ENCODE peak calls at places on chromosomes 12 and 14, in eight cellular contexts. B is naive thymus-derived CD4-positive, alpha-beta T cell; F is right cardiac atrium; U is lower lobe of right lung; J is uterus; K is effector memory CD4-positive, alpha-beta T cell; L is endothelial cell of umbilical vein; Y is IMR-90. Q is an unnamed sample.
A peak's percentile ranks its signal among the peaks of the same experiment; 100 is the strongest.

GRCh38 chr14:29712586-29712985 is 215.1 kb downstream of the PRKD1 start:
- DNase-seq in B (no peak), F (no peak), U (no peak), J (no peak), K (no peak), L (no peak), Y (no peak), Q (no peak)

GRCh38 chr12:66804555-66804954 is 125.7 kb upstream of the GRIP1 start:
- DNase-seq in B (no peak), F (no peak), U (no peak), J (no peak), K (no peak), L (no peak), Y (no peak), Q (no peak)

GRCh38 chr14:31897581-31898186 is 179.4 kb upstream of the ARHGAP5 start:
- DNase-seq in B (no peak), F (no peak), U (no peak), J (no peak), K (no peak), L (no peak), Y (no peak), Q (no peak)

GRCh38 chr14:92584221-92584620 is 70.6 kb downstream of the RIN3 start:
- DNase-seq in B (no peak), F (no peak), U (no peak), J (no peak), K (no peak), L (no peak), Y (no peak), Q (no peak)

GRCh38 chr12:20194171-20194570 is 174.2 kb upstream of the PDE3A start:
- DNase-seq in B (no peak), F (no peak), U (no peak), J (peak; percentile 17), K (no peak), L (peak; percentile 30), Y (peak; percentile 17), Q (no peak)

GRCh38 chr12:34397591-34398365 is 375.5 kb downstream of the ALG10 start:
- DNase-seq in B (no peak), F (peak; percentile 47), U (peak; percentile 23), J (peak; percentile 6), K (no peak), L (no peak), Y (no peak), Q (no peak)

GRCh38 chr14:34710006-34710405 is 4.4 kb downstream of the CFL2 start:
- DNase-seq in B (no peak), F (no peak), U (no peak), J (no peak), K (no peak), L (peak; percentile 59), Y (no peak), Q (no peak)

GRCh38 chr12:121252712-121253345 is 42.9 kb downstream of the P2RX4 start:
- DNase-seq in B (no peak), F (no peak), U (no peak), J (no peak), K (no peak), L (no peak), Y (no peak), Q (no peak)

GRCh38 chr14:70213721-70214282 is 25.1 kb upstream of the SLC8A3 start:
- DNase-seq in B (no peak), F (no peak), U (no peak), J (no peak), K (no peak), L (no peak), Y (no peak), Q (no peak)

GRCh38 chr14:44912041-44912869 is 49.5 kb downstream of the KLHL28 start:
- DNase-seq in B (no peak), F (peak; percentile 73), U (no peak), J (peak; percentile 19), K (no peak), L (no peak), Y (no peak), Q (no peak)

GRCh38 chr14:50797250-50798047 is 33.5 kb downstream of the NIN start:
- DNase-seq in B (no peak), F (no peak), U (no peak), J (no peak), K (no peak), L (no peak), Y (peak; percentile 34), Q (no peak)

GRCh38 chr12:89960011-89960507 is 251.4 kb upstream of the ATP2B1 start:
- DNase-seq in B (no peak), F (no peak), U (no peak), J (no peak), K (peak; percentile 5), L (peak; percentile 8), Y (peak; percentile 74), Q (no peak)

GRCh38 chr12:110073049-110073831 is 24.9 kb upstream of the C12orf76 start:
- DNase-seq in B (peak; percentile 26), F (peak; percentile 72), U (peak; percentile 59), J (no peak), K (no peak), L (peak; percentile 30), Y (no peak), Q (peak; percentile 8)

GRCh38 chr14:65472189-65472588 is 59.7 kb downstream of the FUT8 start:
- DNase-seq in B (no peak), F (no peak), U (no peak), J (no peak), K (no peak), L (no peak), Y (no peak), Q (no peak)

GRCh38 chr14:93857081-93857480 is 68.8 kb upstream of the PRIMA1 start:
- DNase-seq in B (no peak), F (no peak), U (no peak), J (no peak), K (no peak), L (no peak), Y (no peak), Q (no peak)

GRCh38 chr12:103571286-103571685 is 15.8 kb upstream of the STAB2 start:
- DNase-seq in B (no peak), F (peak; percentile 53), U (peak; percentile 45), J (no peak), K (no peak), L (peak; percentile 13), Y (no peak), Q (no peak)

GRCh38 chr12:68224613-68225285 is 861 bp downstream of the IL26 start:
- DNase-seq in B (no peak), F (no peak), U (no peak), J (no peak), K (no peak), L (peak; percentile 33), Y (peak; percentile 75), Q (no peak)

GRCh38 chr14:103312006-103312635 is 21.9 kb upstream of the EIF5 start:
- DNase-seq in B (no peak), F (no peak), U (no peak), J (no peak), K (no peak), L (no peak), Y (no peak), Q (no peak)

GRCh38 chr12:122161682-122162081 is 12.3 kb downstream of the IL31 start:
- DNase-seq in B (no peak), F (no peak), U (no peak), J (no peak), K (no peak), L (no peak), Y (no peak), Q (peak; percentile 14)

GRCh38 chr12:89574736-89575208 is 48.9 kb upstream of the POC1B start:
- DNase-seq in B (no peak), F (no peak), U (no peak), J (no peak), K (no peak), L (peak; percentile 72), Y (peak; percentile 75), Q (no peak)

GRCh38 chr14:69439516-69440270 is 41.2 kb downstream of the SLC39A9 start:
- DNase-seq in B (no peak), F (no peak), U (no peak), J (no peak), K (no peak), L (no peak), Y (no peak), Q (no peak)

DNA sequence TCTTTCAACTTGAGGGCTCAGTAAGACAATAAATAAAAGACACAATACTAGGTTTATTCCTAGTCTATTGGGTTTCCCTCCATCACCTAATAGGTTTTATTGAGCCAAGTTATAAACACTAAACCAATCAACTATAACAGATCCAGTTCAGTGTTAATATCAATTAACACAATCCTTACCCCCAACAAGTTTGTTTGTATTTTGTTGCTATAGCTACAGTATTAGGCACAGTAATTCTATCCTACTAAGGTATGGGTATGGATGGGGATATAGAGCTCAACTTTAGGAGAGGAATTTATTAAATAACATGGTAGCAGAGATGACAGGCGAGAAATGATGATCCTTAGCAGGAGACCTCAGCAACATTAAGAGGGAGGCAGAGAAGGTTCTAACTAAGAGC is 13.3 kb downstream of the PPP4R3A start:
- DNase-seq in B (no peak), F (no peak), U (no peak), J (no peak), K (no peak), L (no peak), Y (no peak), Q (no peak)
- H3K4me1 ChIP-seq in B (peaks cover 47% of the 10 kb centered on the region), F (peaks cover 14% of the 10 kb centered on the region), U (peaks cover 74% of the 10 kb centered on the region), J (peaks cover 4% of the 10 kb centered on the region), K (peaks cover 45% of the 10 kb centered on the region), L (no peaks in the 10 kb centered on the region), Y (peaks cover 9% of the 10 kb centered on the region), Q (peaks cover 88% of the 10 kb centered on the region)

GRCh38 chr12:48119834-48120195 is 651 bp downstream of the PFKM start:
- DNase-seq in B (no peak), F (no peak), U (no peak), J (no peak), K (no peak), L (no peak), Y (peak; percentile 41), Q (no peak)
- H3K27ac ChIP-seq in B (no peak overlapping the region), F (peak overlapping the region; percentile 63), U (peak overlapping the region; percentile 26), J (peak overlapping the region; percentile 76), K (no peak overlapping the region), L (peak overlapping the region; percentile 25), Y (peak overlapping the region; percentile 36), Q (no peak overlapping the region)

GRCh38 chr12:32451816-32452215 is 52.5 kb downstream of the FGD4 start:
- DNase-seq in B (no peak), F (no peak), U (no peak), J (no peak), K (no peak), L (peak; percentile 83), Y (no peak), Q (no peak)

GRCh38 chr12:32454075-32454474 is 54.7 kb downstream of the FGD4 start:
- DNase-seq in B (no peak), F (no peak), U (no peak), J (no peak), K (no peak), L (peak; percentile 68), Y (peak; percentile 67), Q (no peak)

GRCh38 chr12:32457251-32458025 is 58.1 kb downstream of the FGD4 start:
- DNase-seq in B (no peak), F (no peak), U (no peak), J (no peak), K (no peak), L (peak; percentile 71), Y (peak; percentile 53), Q (no peak)

GRCh38 chr12:32455607-32456063 is 56.3 kb downstream of the FGD4 start:
- DNase-seq in B (no peak), F (no peak), U (no peak), J (no peak), K (no peak), L (peak; percentile 91), Y (peak; percentile 82), Q (peak; percentile 28)

GRCh38 chr12:32454866-32455265 is 55.5 kb downstream of the FGD4 start:
- DNase-seq in B (no peak), F (no peak), U (no peak), J (no peak), K (no peak), L (peak; percentile 92), Y (no peak), Q (no peak)
- H3K4me1 ChIP-seq in B (no peaks in the 10 kb centered on the region), F (peaks cover 1% of the 10 kb centered on the region), U (peaks cover 48% of the 10 kb centered on the region), J (no peaks in the 10 kb centered on the region), K (no peaks in the 10 kb centered on the region), L (peaks cover 72% of the 10 kb centered on the region), Y (peaks cover 4% of the 10 kb centered on the region), Q (no peaks in the 10 kb centered on the region)

GRCh38 chr12:106301241-106301610 is 1.3 kb upstream of the TCP11L2 start:
- DNase-seq in B (no peak), F (no peak), U (no peak), J (no peak), K (no peak), L (no peak), Y (no peak), Q (no peak)
- H3K27ac ChIP-seq in B (peak overlapping the region; percentile 100), F (peak overlapping the region; percentile 80), U (peak overlapping the region; percentile 98), J (peak overlapping the region; percentile 96), K (peak overlapping the region; percentile 99), L (no peak overlapping the region), Y (no peak overlapping the region), Q (peak overlapping the region; percentile 97)

Q was measured in CD4-positive, alpha-beta memory T cell.